ENCODE peak calls at places on chromosomes 6 and 20, in four cellular contexts. I is HCT116, L is HepG2, U is K562. N is an unnamed sample.
A peak's percentile ranks its signal among the peaks of the same experiment; 100 is the strongest.

GRCh38 chr6:119476554-119476953 is 127.0 kb upstream of the MAN1A1 start:
- DNase-seq in L (no peak), U (no peak), I (no peak), N (no peak)

GRCh38 chr20:46070215-46070910 is 19.4 kb downstream of the NCOA5 start:
- DNase-seq in U (no peak), I (no peak), L (no peak), N (no peak)

GRCh38 chr20:48164034-48164433 is 378.8 kb upstream of the SULF2 start:
- DNase-seq in U (no peak), I (no peak), L (no peak), N (no peak)

GRCh38 chr6:135640449-135641111 is 143.0 kb upstream of the AHI1 start:
- DNase-seq in U (no peak), I (no peak), L (no peak), N (no peak)

GRCh38 chr6:71727632-71728294 is 158.6 kb upstream of the RIMS1 start:
- DNase-seq in L (no peak), U (no peak), I (no peak), N (no peak)

GRCh38 chr6:166540631-166541331 is 45.7 kb downstream of the RAMACL start:
- DNase-seq in I (no peak), U (peak; percentile 26), L (no peak), N (no peak)

GRCh38 chr6:150881911-150882481 is 16.5 kb downstream of the MTHFD1L start:
- DNase-seq in L (peak; percentile 97), U (no peak), I (no peak), N (no peak)

GRCh38 chr6:163014736-163015135 is 287.0 kb downstream of the PACRG start:
- DNase-seq in I (no peak), L (no peak), U (no peak), N (no peak)

GRCh38 chr20:9415426-9415825 is 99.0 kb upstream of the LAMP5 start:
- DNase-seq in U (no peak), I (no peak), L (no peak), N (no peak)

GRCh38 chr6:166815629-166816028 is 140.7 kb downstream of the RNASET2 start:
- DNase-seq in I (no peak), L (no peak), U (no peak), N (no peak)

GRCh38 chr20:49545572-49545971 is 22.4 kb downstream of the PTGIS start:
- DNase-seq in L (no peak), I (no peak), U (peak; percentile 37), N (no peak)

GRCh38 chr20:59207742-59208357 is 44.2 kb downstream of the ZNF831 start:
- DNase-seq in U (peak; percentile 72), L (peak; percentile 53), I (peak; percentile 16), N (no peak)

GRCh38 chr6:150025201-150025917 is at the start of gene RAET1L:
- DNase-seq in U (no peak), L (no peak), I (peak; percentile 65), N (no peak)

GRCh38 chr6:52641826-52642225 is 29.1 kb upstream of the TMEM14A start:
- DNase-seq in L (no peak), U (no peak), I (no peak), N (no peak)

GRCh38 chr6:14784596-14785360 is 461.1 kb upstream of the JARID2 start:
- DNase-seq in I (no peak), L (no peak), U (no peak), N (no peak)

GRCh38 chr6:93685494-93685893 is 266.1 kb upstream of the EPHA7 start:
- DNase-seq in U (no peak), L (no peak), I (no peak), N (no peak)

GRCh38 chr6:119273799-119274595 is 75.6 kb downstream of the MAN1A1 start:
- DNase-seq in U (no peak), L (no peak), I (no peak), N (no peak)

GRCh38 chr20:49668181-49668877 is 45.3 kb downstream of the B4GALT5 start:
- DNase-seq in I (no peak), U (peak; percentile 91), L (no peak), N (no peak)

GRCh38 chr6:142569676-142570075 is 267.9 kb downstream of the ADGRG6 start:
- DNase-seq in U (no peak), L (peak; percentile 15), I (peak; percentile 33), N (no peak)

GRCh38 chr6:41548098-41548840 is 2.1 kb downstream of the FOXP4 start:
- DNase-seq in L (no peak), U (no peak), I (no peak), N (no peak)

GRCh38 chr20:24227600-24227999 is 239.0 kb upstream of the GGTLC1 start:
- DNase-seq in L (no peak), U (no peak), I (no peak), N (no peak)

GRCh38 chr20:33490934-33491656 is 1.2 kb downstream of the CBFA2T2 start:
- DNase-seq in L (no peak), I (no peak), U (no peak), N (no peak)

GRCh38 chr6:400815-401214 is 9.3 kb downstream of the IRF4 start:
- DNase-seq in L (no peak), U (no peak), I (no peak), N (no peak)

GRCh38 chr20:50312682-50313187 is 122.1 kb downstream of the CEBPB start:
- DNase-seq in I (no peak), L (no peak), U (no peak), N (no peak)

GRCh38 chr6:118712955-118713354 is 61.6 kb upstream of the CEP85L start:
- DNase-seq in U (no peak), L (no peak), I (no peak), N (no peak)

GRCh38 chr20:58627212-58628072 is 23.6 kb upstream of the STX16 start:
- DNase-seq in U (no peak), L (no peak), I (no peak), N (no peak)

GRCh38 chr20:50146732-50147662 is 6.5 kb downstream of the PEDS1 start:
- DNase-seq in U (peak; percentile 62), I (no peak), L (no peak), N (no peak)

GRCh38 chr6:165652766-165653165 is 10.3 kb downstream of the PDE10A start:
- DNase-seq in I (no peak), U (no peak), L (no peak), N (no peak)

DNA sequence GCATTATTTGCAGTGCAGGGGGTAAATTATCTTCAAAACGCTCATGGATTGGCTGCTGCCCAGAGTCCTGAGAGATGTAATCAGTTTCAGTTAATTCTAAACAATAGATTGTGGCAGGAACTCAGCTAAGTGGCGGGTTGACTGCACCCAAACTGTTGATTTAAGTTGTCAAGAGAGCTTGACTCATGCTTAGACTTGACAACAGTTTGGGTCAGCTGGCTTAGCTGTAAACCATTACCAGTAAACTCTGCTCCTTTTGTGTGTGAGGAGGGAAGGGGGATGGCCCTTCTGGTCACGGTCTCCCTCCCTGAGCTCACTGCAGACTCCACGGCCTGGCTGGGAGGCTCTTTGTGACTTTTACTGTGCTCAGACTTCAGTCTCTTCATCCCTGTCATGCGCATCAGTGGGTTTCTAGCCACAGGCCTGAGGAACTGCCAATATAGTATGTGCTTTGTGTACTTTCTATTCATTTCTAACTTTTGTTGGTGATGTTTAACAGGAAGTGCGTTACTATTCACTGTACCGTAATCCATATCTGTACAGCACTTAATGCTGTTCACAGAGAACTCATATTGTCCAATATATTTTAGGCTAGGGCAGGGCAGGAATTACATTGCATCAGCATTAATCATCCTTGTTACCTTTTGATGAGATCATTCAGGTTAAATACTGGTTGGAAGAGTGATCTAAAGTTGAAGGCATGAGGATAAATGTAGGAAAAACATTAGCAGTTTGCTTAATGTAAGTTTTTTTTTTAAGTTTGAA is 488.3 kb downstream of the CDKAL1 start:
- DNase-seq in I (peak; percentile 85), L (peak; percentile 87), U (peak; percentile 8), N (peak; percentile 95)
- TF ChIP-seq TCF7L2 in I (peak; percentile 54), L (no peak), U (no peak), N (no peak)

GRCh38 chr6:129575378-129576118 is 134.4 kb downstream of the ARHGAP18 start:
- DNase-seq in I (peak; percentile 27), L (peak; percentile 42), U (peak; percentile 28), N (no peak)
- H3K4me3 ChIP-seq in I (no peak overlapping the region), L (no peak overlapping the region), U (no peak overlapping the region), N (peak overlapping the region; percentile 4)

DNA sequence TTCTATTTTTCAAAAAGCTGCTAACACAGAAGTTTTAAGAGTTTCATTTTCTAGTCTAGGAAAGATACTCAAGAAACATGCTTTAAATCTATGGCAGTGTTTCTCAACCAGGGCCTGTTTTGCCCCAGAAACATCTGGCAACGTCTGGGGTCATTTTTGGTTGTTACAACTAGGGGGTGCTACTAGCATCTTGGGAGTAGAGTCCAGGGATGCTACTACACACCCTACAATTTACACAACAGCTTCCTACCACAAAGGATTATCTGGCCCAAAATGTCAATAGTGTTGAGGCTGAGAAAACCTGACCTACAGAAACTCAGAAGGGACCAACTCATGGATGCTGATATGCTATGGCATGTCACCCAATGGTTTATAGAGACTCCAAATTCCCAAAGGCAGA is 24.4 kb downstream of the SERAC1 start:
- DNase-seq in I (no peak), L (peak; percentile 48), U (peak; percentile 55), N (no peak)
- TF ChIP-seq TCF7L2 in I (no peak), L (no peak), U (no peak), N (no peak)

GRCh38 chr6:122400121-122400450 is 634 bp downstream of the HSF2 start:
- DNase-seq in I (no peak), U (no peak), L (peak; percentile 4), N (no peak)

GRCh38 chr6:122401104-122401503 is 1.7 kb downstream of the HSF2 start:
- DNase-seq in U (no peak), L (no peak), I (no peak), N (no peak)

GRCh38 chr6:122400467-122401089 is 1.1 kb downstream of the HSF2 start:
- DNase-seq in L (no peak), I (no peak), U (no peak), N (no peak)

GRCh38 chr6:122399348-122400120 is at the start of gene HSF2:
- DNase-seq in U (peak; percentile 96), L (peak; percentile 96), I (peak; percentile 95), N (peak; percentile 91)

GRCh38 chr6:122399055-122399347 is 451 bp upstream of the HSF2 start:
- DNase-seq in U (no peak), L (no peak), I (no peak), N (no peak)
- H3K4me3 ChIP-seq in U (peak overlapping the region; percentile 12), L (peak overlapping the region; percentile 54), I (peak overlapping the region; percentile 6), N (peak overlapping the region; percentile 66)

DNA sequence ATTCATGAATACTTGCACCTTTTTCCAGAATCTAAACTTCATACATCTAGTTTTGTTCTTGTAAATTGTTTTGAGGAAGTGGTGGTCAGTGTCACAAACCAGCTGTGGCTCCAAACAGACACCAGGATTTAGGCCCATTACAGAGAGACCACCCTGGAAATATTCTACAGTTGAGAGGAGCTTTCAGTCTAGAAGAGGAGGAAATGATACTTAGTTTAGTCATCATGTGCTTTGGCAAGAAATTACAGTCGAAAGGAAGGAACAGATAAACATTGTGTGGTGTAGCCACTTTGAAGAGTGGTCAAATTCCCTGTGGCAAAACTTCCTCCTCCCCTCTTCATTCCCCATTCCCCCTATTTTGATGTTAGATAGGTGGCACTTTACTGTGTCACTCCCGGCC is 15.7 kb downstream of the DCBLD1 start:
- DNase-seq in L (no peak), I (no peak), U (no peak), N (no peak)
- TF ChIP-seq TCF7L2 in L (no peak), I (no peak), U (no peak), N (peak; percentile 37)

DNA sequence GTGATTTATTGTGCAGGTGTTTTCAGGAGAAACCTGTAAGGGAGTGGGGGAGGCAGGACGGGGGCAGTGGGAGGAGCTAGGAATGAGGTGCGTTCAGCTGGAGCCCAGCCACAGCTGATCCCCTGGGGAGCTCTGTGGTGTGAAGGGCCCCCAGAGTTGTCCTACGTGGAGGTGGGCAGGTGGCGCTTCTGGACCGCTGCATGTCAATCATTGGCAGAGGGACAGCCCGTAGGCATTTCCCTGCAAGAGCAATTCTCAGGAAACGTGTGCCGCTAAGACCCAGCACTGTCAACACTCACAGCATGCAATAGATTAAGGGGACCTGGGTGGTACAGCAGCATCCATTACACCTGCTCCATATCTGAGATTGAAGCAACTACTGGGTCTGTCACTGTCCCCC is 88.0 kb downstream of the PRND start:
- DNase-seq in L (no peak), U (no peak), I (no peak), N (no peak)
- H3K4me3 ChIP-seq in L (no peak overlapping the region), U (no peak overlapping the region), I (no peak overlapping the region), N (no peak overlapping the region)

N was measured in Panc1.